ENCODE peak calls at places on chromosomes 4 and X, in eight cellular contexts. S is glutamatergic neuron; J is NCI-H524; A is neural progenitor cell; E is effector memory CD8-positive, alpha-beta T cell; H is LHCN-M2; D is mucosa of gallbladder; R is caudate nucleus. C is an unnamed sample.

GRCh38 chrX:44945736-44946135 is 72.7 kb downstream of the KDM6A start:
- DNase-seq in S (no peak), J (no peak), A (no peak), E (no peak), H (no peak), D (no peak), R (no peak), C (no peak)

GRCh38 chrX:67607436-67607835 is 63.6 kb downstream of the AR start:
- DNase-seq in S (no peak), J (no peak), A (no peak), E (no peak), H (peak; percentile 65), D (no peak), R (no peak), C (no peak)

GRCh38 chr4:141636077-141636770 is at the start of gene IL15:
- DNase-seq in S (peak; percentile 41), J (no peak), A (peak; percentile 48), E (peak; percentile 51), H (peak; percentile 79), D (peak; percentile 83), R (no peak), C (no peak)

GRCh38 chrX:13250831-13251612 is 68.8 kb downstream of the ATXN3L start:
- DNase-seq in S (no peak), J (no peak), A (no peak), E (no peak), H (peak; percentile 92), D (peak; percentile 41), R (no peak), C (peak; percentile 44)

GRCh38 chr4:165569031-165569430 is 190.2 kb downstream of the CPE start:
- DNase-seq in S (no peak), J (no peak), A (no peak), E (no peak), H (no peak), D (no peak), R (no peak), C (no peak)

GRCh38 chr4:87949961-87950360 is 25.6 kb upstream of the SPP1 start:
- DNase-seq in S (no peak), J (no peak), A (no peak), E (no peak), H (peak; percentile 28), D (peak; percentile 73), R (no peak), C (no peak)

GRCh38 chrX:40748977-40749376 is 13.6 kb upstream of the MED14 start:
- DNase-seq in S (no peak), J (no peak), A (no peak), E (no peak), H (no peak), D (no peak), R (no peak), C (no peak)

GRCh38 chrX:65406532-65406931 is 128.1 kb downstream of the LAS1L start:
- DNase-seq in S (peak; percentile 23), J (no peak), A (peak; percentile 2), E (no peak), H (no peak), D (no peak), R (no peak), C (no peak)

GRCh38 chr4:82721819-82722423 is 76.7 kb downstream of the SCD5 start:
- DNase-seq in S (peak; percentile 27), J (no peak), A (peak; percentile 19), E (no peak), H (no peak), D (no peak), R (no peak), C (no peak)

GRCh38 chrX:71256051-71256450 is 2.1 kb upstream of the ZMYM3 start:
- DNase-seq in S (no peak), J (no peak), A (no peak), E (no peak), H (no peak), D (no peak), R (no peak), C (no peak)

GRCh38 chrX:25717122-25717521 is 421.0 kb upstream of the MAGEB18 start:
- DNase-seq in S (no peak), J (no peak), A (no peak), E (no peak), H (no peak), D (no peak), R (no peak), C (no peak)

GRCh38 chrX:500481-501010 is 113.8 kb upstream of the PPP2R3B start:
- DNase-seq in S (no peak), J (no peak), A (no peak), E (no peak), H (no peak), D (no peak), R (no peak), C (no peak)

GRCh38 chr4:137960371-137961050 is 281.6 kb downstream of the SLC7A11 start:
- DNase-seq in S (no peak), J (no peak), A (no peak), E (no peak), H (peak; percentile 81), D (no peak), R (no peak), C (no peak)

GRCh38 chrX:18582910-18583493 is 88.9 kb downstream of the RS1 start:
- DNase-seq in S (no peak), J (no peak), A (no peak), E (no peak), H (no peak), D (no peak), R (no peak), C (no peak)

GRCh38 chr4:72467633-72468032 is 101.4 kb downstream of the ADAMTS3 start:
- DNase-seq in S (no peak), J (no peak), A (no peak), E (no peak), H (no peak), D (no peak), R (no peak), C (no peak)

GRCh38 chrX:133726211-133726630 is 259.2 kb downstream of the GPC3 start:
- DNase-seq in S (no peak), J (peak; percentile 19), A (no peak), E (no peak), H (peak; percentile 86), D (no peak), R (no peak), C (peak; percentile 26)

GRCh38 chrX:71178908-71179307 is 34.3 kb downstream of the NLGN3 start:
- DNase-seq in S (peak; percentile 28), J (peak; percentile 54), A (peak; percentile 68), E (peak; percentile 27), H (peak; percentile 51), D (peak; percentile 63), R (no peak), C (peak; percentile 8)

GRCh38 chrX:69142688-69143239 is 22.5 kb downstream of the PJA1 start:
- DNase-seq in S (peak; percentile 20), J (no peak), A (no peak), E (no peak), H (no peak), D (no peak), R (no peak), C (no peak)

GRCh38 chr4:42965326-42965725 is 72.8 kb downstream of the GRXCR1 start:
- DNase-seq in S (no peak), J (no peak), A (no peak), E (no peak), H (no peak), D (no peak), R (no peak), C (no peak)

GRCh38 chr4:161583549-161583948 is 580.3 kb downstream of the FSTL5 start:
- DNase-seq in S (no peak), J (no peak), A (no peak), E (no peak), H (no peak), D (no peak), R (no peak), C (no peak)

GRCh38 chr4:76208005-76208765 is 5.4 kb downstream of the SCARB2 start:
- DNase-seq in S (no peak), J (no peak), A (no peak), E (no peak), H (peak; percentile 96), D (peak; percentile 84), R (peak; percentile 33), C (peak; percentile 70)

GRCh38 chrX:38060331-38060878 is 54.1 kb downstream of the SYTL5 start:
- DNase-seq in S (no peak), J (no peak), A (no peak), E (no peak), H (peak; percentile 69), D (no peak), R (no peak), C (no peak)

GRCh38 chrX:63889001-63889400 is 104.0 kb upstream of the ARHGEF9 start:
- DNase-seq in S (no peak), J (no peak), A (no peak), E (no peak), H (peak; percentile 65), D (no peak), R (no peak), C (peak; percentile 14)

GRCh38 chrX:581717-582116 is 48.9 kb upstream of the SHOX start:
- DNase-seq in S (no peak), J (no peak), A (no peak), E (no peak), H (no peak), D (no peak), R (no peak), C (no peak)

GRCh38 chrX:46865281-46865680 is 28.4 kb downstream of the RP2 start:
- DNase-seq in S (no peak), J (no peak), A (no peak), E (no peak), H (peak; percentile 66), D (no peak), R (no peak), C (peak; percentile 4)

GRCh38 chrX:71949363-71949762 is 38.7 kb downstream of the NHSL2 start:
- DNase-seq in S (no peak), J (no peak), A (no peak), E (no peak), H (no peak), D (no peak), R (no peak), C (no peak)

GRCh38 chrX:69034451-69034850 is 130.8 kb downstream of the PJA1 start:
- DNase-seq in S (no peak), J (no peak), A (no peak), E (no peak), H (no peak), D (peak; percentile 4), R (no peak), C (no peak)

GRCh38 chr4:55358668-55359067 is 12.6 kb downstream of the SRD5A3 start:
- DNase-seq in S (no peak), J (no peak), A (no peak), E (no peak), H (peak; percentile 89), D (no peak), R (no peak), C (peak; percentile 37)

GRCh38 chr4:18021470-18021719 is 160 bp downstream of the LCORL start:
- DNase-seq in S (no peak), J (no peak), A (no peak), E (no peak), H (no peak), D (no peak), R (no peak), C (no peak)

GRCh38 chr4:5747746-5748365 is 36.9 kb downstream of the EVC start:
- DNase-seq in S (no peak), J (peak; percentile 51), A (no peak), E (no peak), H (peak; percentile 98), D (no peak), R (no peak), C (peak; percentile 99)

GRCh38 chr4:104897297-104897645 is 249.4 kb upstream of the TET2 start:
- DNase-seq in S (no peak), J (no peak), A (no peak), E (no peak), H (peak; percentile 52), D (no peak), R (no peak), C (no peak)

GRCh38 chrX:70089575-70090297 is 27.5 kb downstream of the OTUD6A start:
- DNase-seq in S (no peak), J (no peak), A (no peak), E (no peak), H (peak; percentile 37), D (no peak), R (no peak), C (no peak)